ENCODE peak calls at places on chromosomes 11 and 22, in seven cellular contexts. A, I, V, F, B, W and Z are unnamed samples.

GRCh38 chr11:4092031-4092430 is 2.6 kb upstream of the RRM1 start:
- DNase-seq in V (no peak), F (no peak), B (no peak), A (no peak), W (no peak), I (no peak), Z (no peak)

GRCh38 chr11:6249822-6250555 is 9.6 kb upstream of the CCKBR start:
- DNase-seq in F (peak), W (no peak), B (peak), A (peak), I (peak), V (no peak), Z (peak)

GRCh38 chr22:50576806-50577696 is 1.2 kb downstream of the CPT1B start:
- DNase-seq in F (no peak), V (no peak), W (no peak), A (no peak), B (no peak), I (no peak), Z (no peak)

GRCh38 chr11:119982517-119983239 is 155.2 kb downstream of the TRIM29 start:
- DNase-seq in I (no peak), A (no peak), W (no peak), F (no peak), B (no peak), V (no peak), Z (no peak)

GRCh38 chr11:118635237-118635591 is 27.8 kb downstream of the PHLDB1 start:
- DNase-seq in V (no peak), A (no peak), W (peak), B (no peak), F (no peak), I (no peak), Z (no peak)

GRCh38 chr11:118918686-118919280 is 6.9 kb downstream of the BCL9L start:
- DNase-seq in I (no peak), F (no peak), A (no peak), W (no peak), B (no peak), V (no peak), Z (no peak)

GRCh38 chr22:44807915-44808690 is 55.7 kb downstream of the ARHGAP8 start:
- DNase-seq in V (no peak), I (no peak), F (no peak), W (peak), B (no peak), A (no peak), Z (no peak)

GRCh38 chr11:58006940-58007339 is 16.7 kb upstream of the OR9Q1 start:
- DNase-seq in V (no peak), W (no peak), B (peak), A (no peak), I (no peak), F (no peak), Z (no peak)

GRCh38 chr22:37430941-37431340 is 3.7 kb upstream of the ELFN2 start:
- DNase-seq in A (no peak), I (no peak), F (no peak), B (no peak), V (no peak), W (no peak), Z (no peak)

GRCh38 chr11:2212411-2213251 is 41.0 kb upstream of the TH start:
- DNase-seq in V (peak), W (no peak), F (peak), A (peak), B (no peak), I (peak), Z (no peak)

GRCh38 chr22:41429232-41429945 is 17.2 kb downstream of the TOB2 start:
- DNase-seq in W (no peak), A (no peak), V (no peak), B (no peak), F (peak), I (no peak), Z (no peak)

GRCh38 chr22:26847046-26847445 is 189.7 kb downstream of the MIAT start:
- DNase-seq in B (no peak), I (no peak), F (no peak), W (no peak), A (no peak), V (no peak), Z (no peak)

GRCh38 chr11:67504023-67504949 is 877 bp downstream of the PITPNM1 start:
- DNase-seq in W (peak), A (no peak), I (no peak), B (no peak), F (no peak), V (peak), Z (no peak)

GRCh38 chr11:116384407-116384806 is 388.4 kb downstream of the BUD13 start:
- DNase-seq in I (no peak), B (no peak), A (no peak), V (no peak), F (no peak), W (no peak), Z (no peak)

GRCh38 chr22:43232445-43232844 is 45.5 kb upstream of the TTLL12 start:
- DNase-seq in W (no peak), A (no peak), B (no peak), V (no peak), F (no peak), I (no peak), Z (no peak)

GRCh38 chr11:107331728-107332127 is 125.9 kb downstream of the CWF19L2 start:
- DNase-seq in A (no peak), W (no peak), F (no peak), V (no peak), I (no peak), B (no peak), Z (no peak)

GRCh38 chr11:56659755-56660154 is 3.7 kb upstream of the OR5AR1 start:
- DNase-seq in A (no peak), F (no peak), I (no peak), V (no peak), W (peak), B (no peak), Z (no peak)

GRCh38 chr11:26134481-26135355 is 197.2 kb upstream of the ANO3 start:
- DNase-seq in A (no peak), F (no peak), W (peak), V (no peak), B (peak), I (no peak), Z (no peak)

GRCh38 chr11:133157180-133157579 is 375.1 kb downstream of the OPCML start:
- DNase-seq in F (no peak), B (no peak), W (peak), A (no peak), V (no peak), I (no peak), Z (no peak)

GRCh38 chr11:11414996-11415395 is 61.9 kb upstream of the CSNK2A3 start:
- DNase-seq in W (peak), F (no peak), I (no peak), A (no peak), B (no peak), V (no peak), Z (no peak)

GRCh38 chr11:116929393-116930090 is 92.1 kb upstream of the APOA1 start:
- DNase-seq in A (no peak), V (no peak), B (no peak), I (no peak), F (no peak), W (no peak), Z (no peak)

DNA sequence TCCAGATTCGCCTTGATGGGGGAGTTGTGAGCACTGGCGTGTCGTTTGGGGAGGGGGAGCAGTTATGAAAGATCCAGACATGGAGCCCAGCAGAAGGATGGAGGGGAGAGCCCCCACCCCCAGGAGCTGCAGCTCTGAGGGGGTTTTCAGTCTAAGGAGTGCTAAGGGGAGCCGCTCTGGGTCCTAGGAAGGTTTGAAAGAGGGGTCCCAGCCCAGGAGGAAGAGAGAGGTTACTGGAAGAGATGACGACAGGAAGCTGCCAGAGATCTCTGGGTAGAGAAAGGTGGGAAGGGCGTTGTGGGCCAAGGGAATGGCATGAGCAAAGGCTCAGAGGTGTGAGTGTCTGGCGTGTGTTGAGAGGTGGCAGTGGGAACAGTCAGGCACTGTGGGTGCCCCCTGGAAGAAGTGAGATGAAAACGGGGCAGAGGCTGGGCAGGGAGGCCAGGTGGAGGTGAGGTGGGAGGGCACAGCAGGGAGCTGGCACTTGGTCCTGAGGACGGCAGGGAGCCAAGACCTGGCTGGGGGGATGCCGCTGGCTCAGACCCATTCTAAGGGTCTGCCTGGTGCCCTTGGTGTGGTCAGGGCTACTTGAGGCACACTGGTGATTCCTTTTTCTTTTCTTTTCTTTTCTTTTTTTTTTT is 1.8 kb downstream of the MGAT3 start:
- DNase-seq in V (peak), I (no peak), F (no peak), A (no peak), B (no peak), W (no peak), Z (no peak)
- H3K4me3 ChIP-seq in V (peak), I (peak), F (peak), A (peak), B (peak), W (peak), Z (no peak)

GRCh38 chr22:31822523-31822922 is 68.7 kb downstream of the DEPDC5 start:
- DNase-seq in W (no peak), I (no peak), A (no peak), F (no peak), V (no peak), B (no peak), Z (no peak)

GRCh38 chr22:31821572-31821971 is 67.8 kb downstream of the DEPDC5 start:
- DNase-seq in F (no peak), A (no peak), I (no peak), V (no peak), W (no peak), B (no peak), Z (no peak)

GRCh38 chr22:31820655-31821054 is 66.8 kb downstream of the DEPDC5 start:
- DNase-seq in A (no peak), I (no peak), W (no peak), B (no peak), V (no peak), F (no peak), Z (no peak)

GRCh38 chr22:31816750-31817149 is 62.9 kb downstream of the DEPDC5 start:
- DNase-seq in W (no peak), B (no peak), A (no peak), V (no peak), I (no peak), F (no peak), Z (no peak)

GRCh38 chr22:31818481-31819392 is 64.9 kb downstream of the DEPDC5 start:
- DNase-seq in A (no peak), V (no peak), F (no peak), B (no peak), W (peak), I (no peak), Z (no peak)
- TF ChIP-seq CTCF in A (no peak), V (no peak), F (no peak), B (no peak), W (peak), I (no peak), Z (no peak)

GRCh38 chr11:705646-706438 is at the start of gene EPS8L2:
- DNase-seq in V (peak), F (no peak), B (no peak), I (no peak), A (peak), W (peak), Z (no peak)

GRCh38 chr11:708511-708910 is 2.5 kb downstream of the EPS8L2 start:
- DNase-seq in V (no peak), B (no peak), A (no peak), I (no peak), F (no peak), W (no peak), Z (no peak)

GRCh38 chr11:706439-706956 is 467 bp downstream of the EPS8L2 start:
- DNase-seq in F (no peak), B (no peak), I (no peak), V (no peak), A (peak), W (no peak), Z (no peak)

GRCh38 chr11:707817-708420 is 1.9 kb downstream of the EPS8L2 start:
- DNase-seq in V (no peak), F (no peak), W (peak), I (no peak), B (no peak), A (peak), Z (no peak)

GRCh38 chr11:706957-707816 is 1.2 kb downstream of the EPS8L2 start:
- DNase-seq in W (peak), F (no peak), I (no peak), A (peak), V (no peak), B (no peak), Z (no peak)
- H3K4me3 ChIP-seq in W (peak), F (peak), I (peak), A (peak), V (no peak), B (peak), Z (peak)

GRCh38 chr11:92797874-92798273 is 171.6 kb upstream of the MTNR1B start:
- DNase-seq in B (no peak), V (no peak), F (no peak), A (no peak), W (no peak), I (no peak), Z (no peak)

GRCh38 chr11:92804388-92804787 is 165.1 kb upstream of the MTNR1B start:
- DNase-seq in W (peak), I (no peak), V (no peak), F (no peak), B (no peak), A (no peak), Z (no peak)

GRCh38 chr11:92796744-92797143 is 172.7 kb upstream of the MTNR1B start:
- DNase-seq in V (no peak), I (no peak), B (no peak), A (no peak), F (no peak), W (no peak), Z (no peak)

GRCh38 chr11:92801685-92802084 is 167.8 kb upstream of the MTNR1B start:
- DNase-seq in F (no peak), A (no peak), V (no peak), I (no peak), B (no peak), W (no peak), Z (no peak)
- TF ChIP-seq CTCF in F (no peak), A (no peak), V (no peak), I (no peak), B (no peak), W (no peak), Z (no peak)

GRCh38 chr11:46240371-46240770 is 37.1 kb upstream of the CREB3L1 start:
- DNase-seq in I (no peak), V (no peak), B (no peak), W (no peak), A (no peak), F (no peak), Z (no peak)

GRCh38 chr11:46238078-46238966 is 39.1 kb upstream of the CREB3L1 start:
- DNase-seq in A (peak), V (peak), F (peak), B (no peak), W (peak), I (peak), Z (no peak)

GRCh38 chr11:46240861-46241260 is 36.6 kb upstream of the CREB3L1 start:
- DNase-seq in I (no peak), A (no peak), F (no peak), W (no peak), V (no peak), B (no peak), Z (no peak)

GRCh38 chr11:46239801-46240061 is 37.7 kb upstream of the CREB3L1 start:
- DNase-seq in B (no peak), V (no peak), A (no peak), W (no peak), F (no peak), I (no peak), Z (no peak)

GRCh38 chr11:46238967-46239800 is 38.3 kb upstream of the CREB3L1 start:
- DNase-seq in V (peak), A (peak), I (peak), F (peak), B (no peak), W (peak), Z (no peak)
- H3K4me3 ChIP-seq in V (peak), A (peak), I (peak), F (peak), B (peak), W (peak), Z (peak)

DNA sequence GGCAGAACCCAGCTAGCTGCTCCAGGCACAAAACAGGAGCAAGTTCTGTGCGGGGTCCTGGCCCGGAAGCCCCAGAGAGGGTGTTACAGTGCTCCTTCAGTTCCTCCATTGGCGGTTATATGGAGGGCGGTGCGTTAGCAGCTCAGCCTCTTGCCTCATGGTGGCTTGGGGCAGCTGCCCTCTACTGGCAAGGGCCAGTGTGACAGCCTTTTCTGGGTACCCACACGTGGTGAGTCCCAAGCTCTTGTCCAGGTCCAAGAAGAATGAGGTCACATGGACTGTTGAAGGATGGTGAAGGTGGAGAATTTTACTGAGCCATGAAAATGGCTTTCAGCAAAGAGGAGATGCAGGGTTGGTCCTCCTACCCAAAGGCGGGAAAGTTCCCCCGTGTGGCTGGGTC is 100.5 kb downstream of the WT1 start:
- DNase-seq in F (no peak), W (peak), B (no peak), I (no peak), A (no peak), V (no peak), Z (no peak)
- TF ChIP-seq CTCF in F (no peak), W (peak), B (peak), I (peak), A (no peak), V (no peak), Z (peak)

DNA sequence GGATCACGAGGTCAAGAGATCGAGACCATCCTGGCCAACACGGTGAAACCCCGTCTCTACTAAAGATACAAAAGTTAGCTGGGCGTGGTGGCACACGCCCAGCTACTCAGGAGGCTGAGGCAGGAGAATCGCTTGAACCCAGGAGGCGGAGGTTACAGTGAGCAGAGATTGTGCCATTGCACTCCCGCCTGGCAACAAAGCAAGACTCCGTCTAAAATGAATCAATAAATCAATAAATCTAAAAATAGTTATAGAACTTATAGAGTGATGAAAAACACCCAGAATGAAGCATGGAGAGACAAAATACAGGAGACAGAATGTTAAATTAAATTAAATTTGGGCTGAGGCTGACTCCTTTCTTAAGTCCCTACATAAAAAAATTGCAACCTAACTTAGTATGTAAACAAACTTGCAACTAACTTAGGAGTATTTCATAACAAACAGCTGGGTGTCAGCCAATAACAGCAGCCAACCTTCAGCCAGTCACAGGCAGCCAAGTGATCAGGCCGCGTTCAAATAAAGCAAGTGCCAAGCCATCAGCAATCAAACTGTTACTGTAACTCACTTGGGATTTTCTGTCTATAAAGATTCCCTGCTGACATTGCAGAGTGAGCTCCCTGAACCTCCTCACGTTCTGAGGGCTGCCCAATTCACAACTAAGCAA is 7.3 kb upstream of the TP53AIP1 start:
- DNase-seq in I (no peak), V (no peak), F (no peak), W (no peak), A (no peak), B (no peak), Z (no peak)
- H3K4me3 ChIP-seq in I (no peak), V (no peak), F (no peak), W (no peak), A (no peak), B (no peak), Z (no peak)

DNA sequence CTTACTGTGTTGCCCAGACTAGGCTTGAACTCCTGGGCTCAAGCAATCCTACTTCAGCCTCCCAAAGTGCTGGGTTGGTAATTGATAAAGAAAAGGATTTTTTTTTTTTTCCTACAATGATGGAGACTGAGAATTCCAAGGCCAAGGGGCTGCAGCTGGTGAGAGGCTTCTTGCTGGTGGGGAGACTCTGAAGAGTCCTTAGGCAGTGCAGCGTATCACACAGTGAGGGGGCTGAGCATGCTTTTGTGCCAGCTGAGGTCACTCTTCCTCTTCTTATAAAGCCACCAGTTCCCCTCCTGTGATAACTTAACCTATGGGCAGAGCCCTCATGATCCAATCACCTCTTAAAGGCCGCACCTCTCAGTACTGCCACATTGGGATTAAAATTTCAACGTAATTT is 28.2 kb upstream of the CCDC81 start:
- DNase-seq in W (peak), B (no peak), F (no peak), A (no peak), I (no peak), V (no peak), Z (no peak)
- TF ChIP-seq CTCF in W (no peak), B (no peak), F (no peak), A (no peak), I (no peak), V (no peak), Z (no peak)